ENCODE peak calls at places on chromosomes 1 and 21, in five cellular contexts. Z is mucosa of descending colon, J is mesothelial cell of epicardium, T is hepatocyte, L is glutamatergic neuron. P is an unnamed sample.

GRCh38 chr21:42653492-42654061 is at the start of gene PDE9A:
- DNase-seq in Z (peak; percentile 79), J (peak; percentile 59), T (peak; percentile 88), L (peak; percentile 81), P (peak; percentile 65)

GRCh38 chr1:112904831-112905227 is 51.2 kb downstream of the SLC16A1 start:
- DNase-seq in Z (peak; percentile 63), J (no peak), T (peak; percentile 68), L (no peak), P (no peak)

GRCh38 chr21:14545906-14546480 is at the start of gene SAMSN1:
- DNase-seq in Z (no peak), J (no peak), T (no peak), L (no peak), P (no peak)

GRCh38 chr1:39453603-39454002 is 37.8 kb upstream of the BMP8A start:
- DNase-seq in Z (peak; percentile 36), J (no peak), T (no peak), L (no peak), P (no peak)

GRCh38 chr1:95657248-95657647 is 423.2 kb downstream of the RWDD3 start:
- DNase-seq in Z (no peak), J (no peak), T (no peak), L (no peak), P (no peak)

GRCh38 chr1:218259800-218260199 is 25.3 kb upstream of the RRP15 start:
- DNase-seq in Z (no peak), J (no peak), T (peak; percentile 17), L (no peak), P (no peak)

GRCh38 chr21:27339902-27340301 is 373.0 kb upstream of the ADAMTS5 start:
- DNase-seq in Z (no peak), J (no peak), T (no peak), L (no peak), P (no peak)

GRCh38 chr1:201585099-201585498 is 46.2 kb downstream of the NAV1 start:
- DNase-seq in Z (no peak), J (no peak), T (no peak), L (no peak), P (no peak)

GRCh38 chr21:17576080-17576835 is 36.4 kb downstream of the BTG3 start:
- DNase-seq in Z (no peak), J (no peak), T (no peak), L (no peak), P (no peak)

GRCh38 chr21:25862112-25862511 is 127.3 kb downstream of the GABPA start:
- DNase-seq in Z (peak; percentile 42), J (no peak), T (no peak), L (no peak), P (no peak)

GRCh38 chr1:24021403-24022266 is 41.5 kb upstream of the SRSF10 start:
- DNase-seq in Z (peak; percentile 63), J (no peak), T (peak; percentile 36), L (no peak), P (no peak)

GRCh38 chr21:28521932-28522826 is 470.5 kb downstream of the LTN1 start:
- DNase-seq in Z (no peak), J (no peak), T (peak; percentile 50), L (peak; percentile 13), P (no peak)

GRCh38 chr1:17494114-17494729 is 45.3 kb upstream of the ARHGEF10L start:
- DNase-seq in Z (peak; percentile 85), J (peak; percentile 71), T (peak; percentile 73), L (peak; percentile 81), P (peak; percentile 50)

GRCh38 chr1:113109908-113110554 is 37.0 kb downstream of the LRIG2 start:
- DNase-seq in Z (no peak), J (no peak), T (peak; percentile 35), L (no peak), P (no peak)

GRCh38 chr1:98963359-98963758 is 41.3 kb downstream of the PLPPR5 start:
- DNase-seq in Z (no peak), J (no peak), T (no peak), L (no peak), P (no peak)

GRCh38 chr1:234721476-234722266 is 111.7 kb upstream of the IRF2BP2 start:
- DNase-seq in Z (no peak), J (no peak), T (peak; percentile 75), L (no peak), P (no peak)

GRCh38 chr1:41917835-41918449 is 780 bp downstream of the HIVEP3 start:
- DNase-seq in Z (peak; percentile 62), J (peak; percentile 46), T (peak; percentile 38), L (peak; percentile 74), P (peak; percentile 44)

GRCh38 chr1:214552174-214552608 is 789 bp upstream of the PTPN14 start:
- DNase-seq in Z (peak; percentile 68), J (no peak), T (peak; percentile 88), L (no peak), P (peak; percentile 49)

GRCh38 chr21:15498455-15498854 is 231.3 kb upstream of the USP25 start:
- DNase-seq in Z (no peak), J (no peak), T (no peak), L (no peak), P (no peak)

GRCh38 chr1:197924516-197925123 is 7.4 kb downstream of the LHX9 start:
- DNase-seq in Z (no peak), J (no peak), T (peak; percentile 66), L (no peak), P (no peak)

GRCh38 chr1:51272916-51273315 is 36.8 kb downstream of the RNF11 start:
- DNase-seq in Z (no peak), J (no peak), T (no peak), L (no peak), P (no peak)

GRCh38 chr1:46804027-46804889 is 5.4 kb downstream of the CYP4B1 start:
- DNase-seq in Z (no peak), J (no peak), T (no peak), L (no peak), P (no peak)
- TF ChIP-seq CTCF in Z (no peak), J (no peak), T (no peak), L (no peak), P (no peak)

GRCh38 chr1:30407862-30408580 is 315.4 kb downstream of the MATN1 start:
- DNase-seq in Z (no peak), J (peak; percentile 33), T (no peak), L (no peak), P (peak; percentile 4)
- TF ChIP-seq CTCF in Z (no peak), J (no peak), T (no peak), L (no peak), P (no peak)

DNA sequence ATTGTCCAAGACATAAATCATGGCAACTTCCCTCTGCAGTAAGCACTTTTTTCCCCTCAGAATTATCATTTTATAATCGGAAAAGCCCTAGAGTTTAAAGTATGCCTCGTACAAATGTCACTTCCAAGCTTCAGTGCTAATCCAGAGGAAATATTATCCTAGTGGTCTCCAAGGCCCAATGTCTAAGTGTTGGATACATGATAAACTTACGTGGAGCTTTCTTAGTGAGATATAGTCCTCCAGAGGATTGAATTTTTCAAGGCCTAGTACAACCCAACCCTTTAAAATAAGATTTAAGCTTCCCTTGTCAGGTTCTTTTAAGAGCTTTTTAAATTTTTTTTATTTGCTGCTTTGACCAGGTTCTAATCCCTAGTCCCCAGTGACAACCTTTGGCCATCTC is 11.2 kb upstream of the NTMT2 start:
- DNase-seq in Z (no peak), J (no peak), T (no peak), L (no peak), P (no peak)
- TF ChIP-seq CTCF in Z (no peak), J (no peak), T (no peak), L (no peak), P (no peak)

GRCh38 chr1:230922620-230923019 is 54.3 kb upstream of the C1orf198 start:
- DNase-seq in Z (no peak), J (no peak), T (no peak), L (no peak), P (no peak)
- TF ChIP-seq CTCF in Z (no peak), J (no peak), T (no peak), L (no peak), P (no peak)

GRCh38 chr21:44323591-44323990 is 15.6 kb downstream of the CFAP410 start:
- DNase-seq in Z (no peak), J (no peak), T (no peak), L (no peak), P (no peak)

GRCh38 chr21:44320847-44321246 is 18.3 kb downstream of the CFAP410 start:
- DNase-seq in Z (no peak), J (no peak), T (no peak), L (no peak), P (no peak)

GRCh38 chr21:44324106-44324853 is 14.9 kb downstream of the CFAP410 start:
- DNase-seq in Z (no peak), J (no peak), T (no peak), L (no peak), P (no peak)

GRCh38 chr21:44322621-44323325 is 16.4 kb downstream of the CFAP410 start:
- DNase-seq in Z (no peak), J (no peak), T (no peak), L (no peak), P (no peak)

DNA sequence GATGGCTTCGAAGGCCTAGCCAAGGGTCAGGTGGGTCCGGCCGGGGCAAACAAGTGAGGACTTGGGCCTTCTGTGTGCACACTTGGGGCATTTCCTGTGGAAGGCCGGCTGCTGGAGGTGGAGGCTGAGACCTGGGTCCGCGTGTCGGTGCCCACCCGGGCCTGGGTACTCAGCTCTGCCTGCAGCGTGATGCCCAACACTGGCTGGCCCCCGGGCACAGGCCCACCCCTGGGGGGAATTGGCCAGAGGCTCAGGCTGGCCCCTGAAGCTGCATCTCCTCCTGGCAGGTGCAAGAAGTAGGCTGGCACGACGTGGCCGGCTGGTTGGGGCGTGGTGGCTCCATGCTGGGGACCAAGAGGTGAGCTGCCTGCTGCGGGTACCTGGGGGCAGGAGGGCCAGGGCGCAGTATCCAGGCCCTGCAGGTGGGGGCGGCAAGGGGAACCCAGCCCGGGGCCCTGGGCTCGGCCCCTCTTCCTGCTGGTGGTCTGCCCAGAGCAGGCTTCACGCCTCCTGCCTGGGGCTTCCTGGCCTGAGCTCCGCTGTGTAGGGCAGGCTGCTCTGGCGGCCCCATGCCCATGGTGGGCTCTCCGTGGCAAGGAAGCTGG is 17.2 kb downstream of the CFAP410 start:
- DNase-seq in Z (no peak), J (no peak), T (no peak), L (no peak), P (no peak)
- TF ChIP-seq CTCF in Z (no peak), J (no peak), T (no peak), L (no peak), P (no peak)

P was measured in progenitor cell of endocrine pancreas.